ENCODE peak calls at places on chromosomes 12 and 14, in five cellular contexts. S is hepatocyte, K is SK-N-SH, Y is GM23248, L is H9. A is an unnamed sample. For H3K27me3, the result is how much of the 10 kb centered on the place peaks cover.

GRCh38 chr12:40034156-40034555 is 71.7 kb downstream of the SLC2A13 start:
- DNase-seq in S (no peak), K (no peak), Y (no peak), L (no peak), A (no peak)

GRCh38 chr14:52240623-52241022 is 26.9 kb upstream of the PTGDR start:
- DNase-seq in S (no peak), K (no peak), Y (no peak), L (no peak), A (no peak)

GRCh38 chr12:97127061-97127460 is 220.0 kb downstream of the NEDD1 start:
- DNase-seq in S (no peak), K (no peak), Y (no peak), L (no peak), A (no peak)

GRCh38 chr14:72948481-72949138 is 22.3 kb downstream of the DCAF4 start:
- DNase-seq in S (peak), K (peak), Y (peak), L (peak), A (no peak)

GRCh38 chr14:61203059-61203753 is 77.9 kb downstream of the TMEM30B start:
- DNase-seq in S (no peak), K (no peak), Y (no peak), L (peak), A (no peak)

GRCh38 chr12:26334621-26335124 is 139.3 kb downstream of the SSPN start:
- DNase-seq in S (no peak), K (no peak), Y (no peak), L (no peak), A (no peak)

GRCh38 chr14:88128811-88129210 is 123.9 kb downstream of the GPR65 start:
- DNase-seq in S (no peak), K (no peak), Y (peak), L (no peak), A (no peak)

GRCh38 chr12:69688496-69689427 is 10.3 kb downstream of the BEST3 start:
- DNase-seq in S (peak), K (peak), Y (peak), L (peak), A (peak)

GRCh38 chr14:70714055-70714550 is 72.4 kb downstream of the TTC9 start:
- DNase-seq in S (peak), K (peak), Y (peak), L (no peak), A (no peak)

GRCh38 chr12:124311292-124312109 is 16.6 kb downstream of the RFLNA start:
- DNase-seq in S (no peak), K (no peak), Y (no peak), L (peak), A (no peak)

GRCh38 chr14:101006008-101006407 is 102.5 kb upstream of the RTL1 start:
- DNase-seq in S (no peak), K (no peak), Y (no peak), L (peak), A (no peak)

GRCh38 chr14:68703093-68703492 is 89.8 kb downstream of the ZFP36L1 start:
- DNase-seq in S (no peak), K (no peak), Y (peak), L (no peak), A (peak)

GRCh38 chr14:92315050-92315785 is 7.7 kb upstream of the SLC24A4 start:
- DNase-seq in S (no peak), K (no peak), Y (no peak), L (no peak), A (no peak)

GRCh38 chr12:2411586-2412304 is 359.0 kb downstream of the CACNA1C start:
- DNase-seq in S (no peak), K (peak), Y (no peak), L (peak), A (no peak)

GRCh38 chr12:95385246-95385645 is 88.7 kb upstream of the METAP2 start:
- DNase-seq in S (peak), K (no peak), Y (peak), L (no peak), A (no peak)

GRCh38 chr14:35068238-35069012 is 22.4 kb downstream of the FAM177A1 start:
- DNase-seq in S (peak), K (no peak), Y (peak), L (no peak), A (no peak)

GRCh38 chr14:23513466-23514008 is 38.0 kb downstream of the ZFHX2 start:
- DNase-seq in S (no peak), K (no peak), Y (no peak), L (no peak), A (no peak)

GRCh38 chr12:75561921-75562320 is 50.5 kb upstream of the KRR1 start:
- DNase-seq in S (no peak), K (no peak), Y (no peak), L (no peak), A (no peak)

GRCh38 chr12:78672033-78672432 is 192.5 kb upstream of the SYT1 start:
- DNase-seq in S (no peak), K (no peak), Y (no peak), L (no peak), A (no peak)

GRCh38 chr14:101980700-101981099 is 16.3 kb downstream of the DYNC1H1 start:
- DNase-seq in S (peak), K (no peak), Y (peak), L (no peak), A (peak)

GRCh38 chr12:105378821-105379400 is 48.4 kb downstream of the C12orf75 start:
- DNase-seq in S (no peak), K (peak), Y (peak), L (no peak), A (no peak)

GRCh38 chr14:87305345-87305744 is 687.6 kb downstream of the GALC start:
- DNase-seq in S (no peak), K (no peak), Y (no peak), L (no peak), A (no peak)

GRCh38 chr12:2137707-2138106 is 84.9 kb downstream of the CACNA1C start:
- DNase-seq in S (no peak), K (no peak), Y (no peak), L (no peak), A (no peak)

GRCh38 chr12:52521175-52521574 is 981 bp upstream of the KRT5 start:
- DNase-seq in S (peak), K (no peak), Y (no peak), L (peak), A (peak)

GRCh38 chr12:39620664-39621658 is 1.4 kb upstream of the ABCD2 start:
- DNase-seq in S (no peak), K (no peak), Y (no peak), L (no peak), A (no peak)

GRCh38 chr12:105769486-105769885 is 369.3 kb downstream of the NUAK1 start:
- DNase-seq in S (no peak), K (no peak), Y (peak), L (no peak), A (no peak)

GRCh38 chr12:12999959-13000615 is at the start of gene HEBP1:
- DNase-seq in S (peak), K (peak), Y (peak), L (peak), A (no peak)

GRCh38 chr14:93984987-93985410 is 8.6 kb upstream of the ASB2 start:
- DNase-seq in S (peak), K (peak), Y (peak), L (peak), A (no peak)

GRCh38 chr12:2893007-2893406 is 2.3 kb downstream of the TULP3 start:
- DNase-seq in S (peak), K (no peak), Y (peak), L (no peak), A (no peak)

GRCh38 chr12:81208193-81208946 is 130.5 kb downstream of the ACSS3 start:
- DNase-seq in S (peak), K (no peak), Y (peak), L (no peak), A (no peak)

DNA sequence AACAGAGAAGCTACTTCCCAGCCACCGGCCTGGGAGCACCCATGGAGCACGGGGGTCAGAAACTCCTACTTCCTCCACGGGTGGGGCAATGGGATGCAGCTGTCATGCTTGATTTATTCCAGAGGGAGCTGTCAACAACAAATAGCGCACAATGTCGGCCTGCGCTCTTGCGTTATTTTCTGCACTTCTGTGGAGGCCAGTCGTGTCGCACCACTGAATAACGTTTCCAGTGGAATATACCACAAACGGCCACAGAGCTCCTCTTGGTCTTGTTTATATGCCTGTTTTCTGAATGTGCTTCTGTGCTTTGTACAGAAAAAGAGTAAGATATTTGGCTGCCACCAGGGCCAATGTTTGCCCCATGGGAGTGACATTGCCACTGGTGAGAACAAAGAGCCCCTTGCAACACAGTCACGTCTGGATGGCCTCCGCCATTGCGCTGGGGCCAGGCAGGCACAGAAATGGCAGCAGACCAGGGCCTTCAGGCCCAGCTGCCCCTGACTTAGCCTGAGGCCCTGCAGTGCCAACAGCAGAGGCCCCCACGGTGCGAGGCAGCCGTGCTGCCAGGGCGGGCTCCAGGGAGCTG is 28.8 kb upstream of the TMEM179 start:
- DNase-seq in S (no peak), K (peak), Y (no peak), L (no peak), A (no peak)
- H3K27me3 ChIP-seq in S (under half), K (under half), Y (under half), L (under half), A (under half)

GRCh38 chr12:48682927-48683326 is 889 bp upstream of the KANSL2 start:
- DNase-seq in S (no peak), K (no peak), Y (no peak), L (no peak), A (no peak)
- H2AFZ ChIP-seq in S (peak), K (peak), Y (peak), L (no peak), A (no peak)

DNA sequence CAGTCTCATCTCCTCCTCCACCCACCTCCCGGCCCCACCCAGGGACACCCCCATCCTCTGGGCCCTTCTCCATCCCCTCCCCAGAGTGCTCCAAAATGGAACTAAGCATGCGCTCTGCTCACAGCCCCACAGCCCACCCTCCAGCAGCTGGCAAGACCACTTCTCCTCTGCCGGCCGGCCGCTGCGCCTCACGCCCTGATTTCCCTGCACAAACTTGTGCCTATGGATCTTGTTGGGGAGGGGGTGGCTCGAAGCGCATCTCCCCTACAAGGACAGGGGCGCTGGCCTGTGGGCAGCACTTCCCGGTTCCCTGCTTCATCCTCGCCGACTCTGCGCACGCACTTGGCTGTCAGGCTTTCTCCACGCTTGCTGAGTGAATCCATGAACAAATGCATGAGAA is 19.5 kb upstream of the NUDT14 start:
- DNase-seq in S (no peak), K (no peak), Y (no peak), L (no peak), A (no peak)
- H3K27me3 ChIP-seq in S (under half), K (under half), Y (under half), L (under half), A (under half)

GRCh38 chr12:100044266-100044665 is 59.5 kb upstream of the ANKS1B start:
- DNase-seq in S (no peak), K (no peak), Y (no peak), L (no peak), A (no peak)

GRCh38 chr12:100043657-100044056 is 58.9 kb upstream of the ANKS1B start:
- DNase-seq in S (no peak), K (no peak), Y (peak), L (no peak), A (no peak)
- H2AFZ ChIP-seq in S (no peak), K (no peak), Y (no peak), L (no peak), A (no peak)

GRCh38 chr14:90388982-90389381 is 7.8 kb upstream of the CALM1 start:
- DNase-seq in S (no peak), K (no peak), Y (peak), L (no peak), A (no peak)
- H3K27me3 ChIP-seq in S (under half), K (under half), Y (under half), L (under half), A (under half)

DNA sequence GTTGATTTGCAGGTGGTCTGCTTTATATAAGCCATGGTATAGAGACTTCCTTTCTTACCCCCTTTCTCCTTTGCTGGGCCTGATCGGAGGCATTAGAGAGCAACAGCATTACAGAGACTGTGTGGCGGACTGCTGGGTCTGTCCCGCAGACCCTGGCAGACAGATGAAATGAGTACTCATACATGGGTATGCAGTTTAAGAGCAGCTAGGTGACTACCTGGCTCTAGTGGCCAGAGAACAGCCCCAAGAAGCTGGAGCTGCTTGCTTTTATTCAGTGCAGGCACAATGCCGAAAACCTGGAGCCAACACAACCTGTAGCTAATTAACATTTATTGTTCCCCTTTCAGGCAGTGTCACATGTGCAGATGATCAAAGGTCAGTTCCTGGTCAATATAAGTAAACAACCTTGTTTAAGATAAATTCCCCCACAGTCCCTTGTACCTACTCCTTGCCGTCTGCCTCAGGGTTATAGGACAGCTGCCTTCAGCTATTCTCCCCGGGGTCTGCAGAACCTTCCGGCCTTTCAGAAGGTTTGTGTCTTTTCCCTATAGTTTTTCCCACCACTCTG is 160.0 kb downstream of the TRHDE start:
- DNase-seq in S (peak), K (no peak), Y (no peak), L (no peak), A (no peak)
- H2AFZ ChIP-seq in S (peak), K (no peak), Y (no peak), L (peak), A (no peak)

GRCh38 chr12:128381961-128382360 is 115.0 kb downstream of the TMEM132C start:
- DNase-seq in S (no peak), K (no peak), Y (no peak), L (no peak), A (no peak)

GRCh38 chr12:128382946-128383739 is 116.2 kb downstream of the TMEM132C start:
- DNase-seq in S (no peak), K (no peak), Y (no peak), L (no peak), A (no peak)

GRCh38 chr12:128385736-128386135 is 118.8 kb downstream of the TMEM132C start:
- DNase-seq in S (no peak), K (no peak), Y (no peak), L (no peak), A (no peak)

GRCh38 chr12:128381537-128381936 is 114.6 kb downstream of the TMEM132C start:
- DNase-seq in S (no peak), K (no peak), Y (no peak), L (peak), A (no peak)
- H3K27me3 ChIP-seq in S (under half), K (under half), Y (under half), L (under half), A (under half)

DNA sequence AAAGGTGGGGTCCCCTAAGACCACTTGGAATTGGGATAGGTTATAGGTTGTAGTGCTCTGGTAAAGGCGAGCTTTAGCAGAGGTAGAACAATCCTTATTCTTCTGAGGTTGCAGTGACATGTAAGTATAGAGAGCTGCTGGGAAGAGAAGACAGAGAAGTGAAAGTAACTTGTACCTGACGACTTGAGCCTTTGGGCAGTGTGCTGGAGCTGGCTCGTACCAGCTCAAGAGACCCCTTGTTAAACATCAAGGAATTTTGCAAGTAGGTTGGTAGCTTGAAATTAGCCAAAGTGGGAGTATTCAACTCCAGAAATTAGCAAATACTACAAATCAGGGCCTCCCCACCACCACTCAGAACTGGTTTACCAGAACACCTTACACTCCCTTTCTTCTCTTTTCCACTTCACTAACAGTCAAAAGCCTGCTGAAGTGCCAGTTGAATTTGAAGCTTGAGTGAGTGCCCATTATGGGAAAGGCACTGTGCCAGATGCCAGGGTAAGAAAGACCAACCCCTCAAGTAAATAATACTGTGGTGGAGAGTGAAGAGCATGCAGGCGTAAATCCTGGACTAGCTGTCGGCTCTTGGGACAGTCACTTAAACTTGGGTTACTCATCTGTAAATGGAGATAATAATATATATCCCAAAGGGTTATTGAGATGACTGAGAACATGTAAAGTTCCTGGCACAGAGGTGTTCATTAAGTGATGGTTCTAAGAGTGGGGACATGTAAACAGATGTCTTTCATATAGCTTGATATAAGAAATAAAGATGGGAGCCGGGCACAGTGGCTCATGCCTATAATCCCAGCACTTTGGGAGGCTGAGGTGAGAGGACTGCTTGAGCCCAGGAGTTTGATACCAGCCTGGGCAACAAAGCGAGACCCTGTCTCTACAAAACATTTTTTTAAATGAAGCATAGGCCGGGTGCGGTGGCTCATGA is 27.1 kb upstream of the EID3 start:
- DNase-seq in S (no peak), K (no peak), Y (no peak), L (no peak), A (no peak)
- H2AFZ ChIP-seq in S (no peak), K (no peak), Y (peak), L (no peak), A (peak)

GRCh38 chr12:132024758-132025157 is 75.0 kb downstream of the EP400 start:
- DNase-seq in S (no peak), K (no peak), Y (no peak), L (no peak), A (no peak)

GRCh38 chr12:132023658-132024057 is 73.9 kb downstream of the EP400 start:
- DNase-seq in S (no peak), K (no peak), Y (no peak), L (no peak), A (no peak)

GRCh38 chr12:132026061-132026795 is 76.5 kb downstream of the EP400 start:
- DNase-seq in S (no peak), K (no peak), Y (no peak), L (no peak), A (no peak)

GRCh38 chr12:132026796-132027500 is 77.2 kb downstream of the EP400 start:
- DNase-seq in S (no peak), K (no peak), Y (no peak), L (no peak), A (no peak)

DNA sequence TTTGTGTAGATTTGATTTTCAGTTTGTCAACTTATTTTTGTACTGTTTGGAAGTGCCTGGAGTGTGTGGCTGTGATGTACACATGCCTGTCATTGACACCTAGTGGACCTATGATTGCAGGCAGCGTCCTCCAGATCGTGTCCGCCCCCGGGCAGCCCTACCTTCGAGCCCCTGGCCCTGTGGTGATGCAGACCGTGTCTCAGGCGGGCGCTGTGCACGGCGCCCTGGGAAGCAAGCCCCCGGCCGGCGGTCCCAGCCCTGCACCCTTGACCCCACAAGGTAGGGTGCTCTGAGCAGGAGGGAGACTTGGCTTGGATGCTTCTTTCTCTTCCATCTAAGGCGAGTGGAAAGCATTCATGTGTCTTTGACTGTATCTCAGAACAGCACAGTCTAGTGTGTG is 75.8 kb downstream of the EP400 start:
- DNase-seq in S (no peak), K (no peak), Y (no peak), L (no peak), A (no peak)
- H3K27me3 ChIP-seq in S (under half), K (under half), Y (under half), L (under half), A (under half)